ENCODE peak calls at places on chromosomes 11 and 22, in ten cellular contexts. D is OCI-LY7, A is psoas muscle, E is left ventricle myocardium inferior, I is HFF-Myc, O is endodermal cell, G is IMR-90, B is B cell, X is kidney, S is MM.1S. C is an unnamed sample.

GRCh38 chr22:49269928-49270327 is 557.7 kb downstream of the BRD1 start:
- DNase-seq in G (no peak), X (no peak), O (peak; percentile 74), B (no peak), S (no peak), D (no peak), A (no peak), E (no peak), I (no peak), C (no peak)

GRCh38 chr11:134068829-134069425 is at the start of gene JAM3:
- DNase-seq in G (peak; percentile 90), B (peak; percentile 99), E (peak; percentile 95), D (peak; percentile 44), I (peak; percentile 77), S (peak; percentile 22), A (peak; percentile 95), O (peak; percentile 99), X (peak; percentile 98), C (peak; percentile 93)

GRCh38 chr22:39207141-39208012 is 37.4 kb downstream of the PDGFB start:
- DNase-seq in E (no peak), D (no peak), X (peak; percentile 54), S (no peak), I (no peak), A (no peak), G (peak; percentile 11), B (no peak), O (peak; percentile 56), C (no peak)

GRCh38 chr11:83044958-83045712 is 26.6 kb downstream of the RAB30 start:
- DNase-seq in B (no peak), O (no peak), E (no peak), S (no peak), A (no peak), X (no peak), D (peak; percentile 53), G (peak; percentile 92), I (peak; percentile 55), C (peak; percentile 37)

GRCh38 chr11:75505966-75506692 is 19.6 kb downstream of the GDPD5 start:
- DNase-seq in E (peak; percentile 46), I (no peak), D (no peak), A (no peak), B (no peak), G (no peak), O (no peak), X (no peak), S (no peak), C (no peak)

GRCh38 chr11:73267921-73268540 is 4.1 kb upstream of the P2RY6 start:
- DNase-seq in G (no peak), D (no peak), O (no peak), A (no peak), I (no peak), S (no peak), B (no peak), E (no peak), X (no peak), C (no peak)

GRCh38 chr11:64609436-64610047 is 18.5 kb downstream of the SLC22A12 start:
- DNase-seq in S (no peak), B (no peak), D (peak; percentile 48), X (no peak), O (no peak), G (no peak), I (no peak), A (no peak), E (no peak), C (no peak)

GRCh38 chr11:62898027-62898426 is 17.3 kb downstream of the SLC3A2 start:
- DNase-seq in X (no peak), B (no peak), E (no peak), S (no peak), I (no peak), A (no peak), G (no peak), D (no peak), O (no peak), C (no peak)

GRCh38 chr22:33723915-33724314 is 196.4 kb downstream of the LARGE1 start:
- DNase-seq in B (no peak), A (no peak), I (no peak), E (peak; percentile 27), O (no peak), S (no peak), G (no peak), X (no peak), D (no peak), C (no peak)

GRCh38 chr11:113664069-113664980 is 41.8 kb downstream of the TMPRSS5 start:
- DNase-seq in S (no peak), X (no peak), B (no peak), D (no peak), O (no peak), I (peak; percentile 40), G (peak; percentile 58), A (no peak), E (no peak), C (no peak)

GRCh38 chr11:5380740-5381342 is 2.8 kb upstream of the OR51M1 start:
- DNase-seq in D (peak; percentile 61), O (peak; percentile 87), X (no peak), E (peak; percentile 19), B (no peak), G (peak; percentile 77), S (peak; percentile 60), I (peak; percentile 32), A (no peak), C (peak; percentile 52)

GRCh38 chr22:20573176-20573829 is 65.9 kb downstream of the MED15 start:
- DNase-seq in D (no peak), G (peak; percentile 50), A (no peak), E (no peak), X (no peak), B (no peak), I (no peak), O (no peak), S (no peak), C (no peak)
- TF ChIP-seq CTCF in D (no peak), G (no peak), A (no peak), E (no peak), X (no peak), B (no peak), I (no peak), O (no peak), S (no peak), C (no peak)

GRCh38 chr22:30865656-30866055 is 102.9 kb downstream of the MORC2 start:
- DNase-seq in G (no peak), B (no peak), I (no peak), A (no peak), X (no peak), E (no peak), S (no peak), O (no peak), D (no peak), C (no peak)
- TF ChIP-seq CTCF in G (no peak), B (no peak), I (no peak), A (no peak), X (no peak), E (no peak), S (no peak), O (no peak), D (no peak), C (no peak)

GRCh38 chr22:46827781-46828180 is 65.3 kb downstream of the TBC1D22A start:
- DNase-seq in I (no peak), X (no peak), D (no peak), B (no peak), A (no peak), O (peak; percentile 18), E (no peak), S (no peak), G (no peak), C (no peak)
- TF ChIP-seq CTCF in I (no peak), X (no peak), D (no peak), B (no peak), A (no peak), O (peak; percentile 11), E (no peak), S (no peak), G (no peak), C (no peak)

DNA sequence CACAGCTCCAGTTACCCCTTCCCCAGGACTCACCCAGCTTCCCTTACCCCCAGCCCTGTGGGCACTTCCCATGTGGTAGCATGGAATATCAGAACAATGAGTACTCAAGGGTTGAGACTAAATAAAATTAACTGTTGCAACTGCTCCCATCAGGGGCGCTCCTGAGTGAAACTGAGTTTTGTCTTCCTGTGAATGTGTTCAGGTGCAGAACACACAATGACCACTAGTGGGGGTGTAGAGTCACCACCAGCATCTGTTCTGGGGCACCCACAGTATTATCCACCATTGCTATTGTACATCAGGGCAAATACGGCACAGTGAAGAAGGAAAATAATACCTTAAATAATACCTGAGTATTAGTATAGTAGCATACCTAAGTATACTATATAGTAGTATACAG is 689.7 kb downstream of the TBC1D22A start:
- DNase-seq in A (no peak), I (no peak), X (no peak), G (no peak), E (no peak), O (peak; percentile 56), S (no peak), D (peak; percentile 49), B (no peak), C (no peak)
- TF ChIP-seq CTCF in A (peak; percentile 5), I (peak; percentile 16), X (no peak), G (no peak), E (peak; percentile 38), O (peak; percentile 46), S (peak; percentile 50), D (peak; percentile 83), B (peak; percentile 32), C (peak; percentile 11)

GRCh38 chr11:66476173-66476840 is 3.9 kb upstream of the DPP3 start:
- DNase-seq in A (no peak), G (no peak), D (no peak), X (peak; percentile 62), E (no peak), O (no peak), S (no peak), B (no peak), I (no peak), C (no peak)

GRCh38 chr11:66478823-66479740 is 1.2 kb upstream of the DPP3 start:
- DNase-seq in S (peak; percentile 31), O (peak; percentile 77), B (no peak), X (peak; percentile 85), A (peak; percentile 72), E (peak; percentile 32), D (peak; percentile 71), G (peak; percentile 20), I (no peak), C (peak; percentile 79)

GRCh38 chr11:66476841-66477251 is 3.4 kb upstream of the DPP3 start:
- DNase-seq in D (no peak), X (no peak), G (no peak), A (no peak), S (no peak), E (no peak), B (no peak), O (peak; percentile 58), I (no peak), C (no peak)

GRCh38 chr11:66475349-66476172 is 4.7 kb upstream of the DPP3 start:
- DNase-seq in I (no peak), D (no peak), E (no peak), A (no peak), O (no peak), B (no peak), S (no peak), G (no peak), X (peak; percentile 52), C (no peak)

GRCh38 chr11:66477256-66478201 is 2.7 kb upstream of the DPP3 start:
- DNase-seq in I (no peak), D (no peak), S (no peak), B (no peak), E (no peak), X (peak; percentile 67), O (peak; percentile 59), G (no peak), A (no peak), C (no peak)
- TF ChIP-seq CTCF in I (no peak), D (no peak), S (no peak), B (no peak), E (no peak), X (no peak), O (no peak), G (no peak), A (no peak), C (no peak)

C was measured in GM20000.